ENCODE peak calls at places on chromosome 22, in five cellular contexts. I is ovary; W is fibroblast of mammary gland; E is CD8-positive, alpha-beta T cell; S is endothelial cell. B is an unnamed sample.

GRCh38 chr22:31143537-31143936 is 3.2 kb upstream of the PLA2G3 start:
- DNase-seq in I (no peak), W (no peak), S (no peak), E (no peak), B (no peak)

GRCh38 chr22:46776486-46776826 is 14.0 kb downstream of the TBC1D22A start:
- DNase-seq in I (no peak), S (no peak), E (no peak), W (no peak), B (no peak)

GRCh38 chr22:43230983-43231723 is 44.2 kb upstream of the TTLL12 start:
- DNase-seq in I (peak), S (peak), E (peak), W (peak), B (peak)

GRCh38 chr22:31296258-31296657 is 4.0 kb upstream of the PIK3IP1 start:
- DNase-seq in I (no peak), E (no peak), S (no peak), W (peak), B (no peak)

GRCh38 chr22:46813816-46814597 is 51.6 kb downstream of the TBC1D22A start:
- DNase-seq in W (peak), E (no peak), I (no peak), S (no peak), B (no peak)

GRCh38 chr22:25702046-25702445 is 39.9 kb upstream of the MYO18B start:
- DNase-seq in E (no peak), W (peak), S (no peak), I (no peak), B (no peak)

GRCh38 chr22:22089459-22090308 is 107.1 kb upstream of the TOP3B start:
- DNase-seq in E (no peak), I (no peak), W (no peak), S (no peak), B (no peak)

GRCh38 chr22:35839811-35840739 is 122.4 kb downstream of the APOL5 start:
- DNase-seq in I (peak), W (peak), E (no peak), S (peak), B (peak)

GRCh38 chr22:38652858-38653257 is 3.3 kb downstream of the FAM227A start:
- DNase-seq in I (no peak), W (no peak), E (no peak), S (no peak), B (no peak)

GRCh38 chr22:38657248-38657909 is 941 bp downstream of the CBY1 start:
- DNase-seq in E (peak), I (no peak), S (peak), W (peak), B (peak)

GRCh38 chr22:38653741-38654140 is 2.5 kb downstream of the FAM227A start:
- DNase-seq in W (peak), I (no peak), S (no peak), E (no peak), B (no peak)

GRCh38 chr22:38655532-38656255 is 498 bp downstream of the FAM227A start:
- DNase-seq in E (no peak), I (no peak), S (no peak), W (peak), B (no peak)

GRCh38 chr22:38656256-38657148 is at the start of the genes CBY1 and FAM227A:
- DNase-seq in E (peak), I (peak), W (peak), S (peak), B (peak)
- TF ChIP-seq CTCF in E (no peak), I (no peak), W (no peak), S (no peak), B (no peak)

GRCh38 chr22:20533095-20533878 is 25.9 kb downstream of the MED15 start:
- DNase-seq in S (no peak), E (no peak), W (no peak), I (no peak), B (no peak)
- TF ChIP-seq CTCF in S (no peak), E (no peak), W (no peak), I (no peak), B (no peak)

GRCh38 chr22:34115722-34116121 is 195.4 kb upstream of the LARGE1 start:
- DNase-seq in I (no peak), S (no peak), W (no peak), E (no peak), B (no peak)
- TF ChIP-seq CTCF in I (no peak), S (no peak), W (no peak), E (no peak), B (no peak)

GRCh38 chr22:37194750-37195149 is 6.7 kb upstream of the C1QTNF6 start:
- DNase-seq in W (no peak), E (no peak), I (no peak), S (no peak), B (no peak)

GRCh38 chr22:37198290-37199102 is 10.4 kb upstream of the C1QTNF6 start:
- DNase-seq in S (peak), I (peak), E (peak), W (peak), B (peak)

GRCh38 chr22:37197451-37198289 is 9.6 kb upstream of the C1QTNF6 start:
- DNase-seq in E (no peak), S (no peak), I (peak), W (peak), B (no peak)

GRCh38 chr22:37195921-37196320 is 7.9 kb upstream of the C1QTNF6 start:
- DNase-seq in I (no peak), W (peak), E (no peak), S (no peak), B (no peak)

DNA sequence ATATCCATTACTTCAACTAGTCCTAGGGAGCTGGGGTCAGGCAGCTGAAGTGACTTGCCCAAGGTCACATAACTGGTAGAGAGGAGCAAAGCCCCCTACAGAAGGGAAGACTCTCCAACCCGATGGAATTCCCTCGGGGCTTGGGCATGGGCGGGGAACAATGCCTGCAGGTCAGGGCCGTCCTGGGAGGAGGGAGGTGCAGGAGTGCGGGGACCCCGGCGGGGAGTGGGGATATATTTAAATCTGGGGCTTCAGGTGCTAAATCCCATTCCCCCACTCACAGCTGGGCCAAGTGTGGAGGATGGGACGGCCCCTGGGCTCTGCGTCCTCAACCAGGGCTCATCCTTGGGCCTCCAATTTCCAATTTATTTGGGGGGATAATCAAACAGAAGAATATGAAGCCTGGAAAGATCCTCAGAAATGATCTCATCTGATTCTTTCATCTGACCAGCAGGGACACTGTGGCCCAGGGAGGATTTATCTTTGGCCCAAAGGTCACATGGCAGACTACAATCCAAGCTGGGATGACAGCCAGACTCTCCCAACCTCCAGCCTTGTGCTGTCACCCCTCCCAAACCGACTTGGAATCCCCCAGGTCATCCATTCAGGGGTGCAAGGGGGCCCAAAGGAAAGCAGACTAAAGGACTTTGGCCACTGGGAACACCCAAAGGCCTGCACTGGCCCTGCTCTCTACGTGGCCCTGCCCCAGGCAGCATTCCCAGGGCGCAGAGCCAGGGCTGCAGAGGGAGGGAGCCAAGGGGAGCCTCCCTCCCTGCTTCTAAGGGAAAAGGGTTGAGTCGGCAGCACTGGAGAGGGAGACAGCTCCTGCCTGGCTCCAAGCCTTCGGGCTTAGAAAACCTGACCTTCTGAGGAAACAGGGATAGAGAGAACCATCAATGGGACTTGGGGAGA is 8.7 kb upstream of the C1QTNF6 start:
- DNase-seq in S (no peak), W (peak), I (peak), E (no peak), B (no peak)
- TF ChIP-seq CTCF in S (no peak), W (no peak), I (no peak), E (no peak), B (no peak)

GRCh38 chr22:29593923-29594322 is 9.5 kb upstream of the NF2 start:
- DNase-seq in E (no peak), I (no peak), W (no peak), S (no peak), B (no peak)
- TF ChIP-seq CTCF in E (no peak), I (no peak), W (no peak), S (no peak), B (no peak)

GRCh38 chr22:24008022-24008283 is 2.7 kb upstream of the GSTT4 start:
- DNase-seq in I (no peak), W (no peak), E (no peak), S (no peak), B (no peak)
- TF ChIP-seq CTCF in I (no peak), W (no peak), E (no peak), S (no peak), B (no peak)

GRCh38 chr22:44680481-44680894 is 21.5 kb upstream of the PRR5 start:
- DNase-seq in W (no peak), I (no peak), E (no peak), S (no peak), B (no peak)

GRCh38 chr22:44677299-44678244 is 24.4 kb upstream of the PRR5 start:
- DNase-seq in I (no peak), W (no peak), E (no peak), S (no peak), B (no peak)

GRCh38 chr22:44678980-44679647 is 22.9 kb upstream of the PRR5 start:
- DNase-seq in I (no peak), S (no peak), E (no peak), W (no peak), B (no peak)

GRCh38 chr22:44678245-44678979 is 23.6 kb upstream of the PRR5 start:
- DNase-seq in S (no peak), E (no peak), W (no peak), I (no peak), B (no peak)

GRCh38 chr22:44680058-44680457 is 21.9 kb upstream of the PRR5 start:
- DNase-seq in W (no peak), I (no peak), E (no peak), S (no peak), B (no peak)
- TF ChIP-seq CTCF in W (no peak), I (no peak), E (no peak), S (no peak), B (no peak)

GRCh38 chr22:50001388-50002231 is 11.0 kb downstream of the IL17REL start:
- DNase-seq in S (no peak), I (no peak), W (no peak), E (no peak), B (no peak)
- TF ChIP-seq CTCF in S (no peak), I (no peak), W (no peak), E (no peak), B (no peak)

B was measured in nephron progenitor cell.